ENCODE peak calls at places on chromosomes 1 and 21, in ten cellular contexts. P, T, Y, J, Q, O, E, V, I and L are unnamed samples.

GRCh38 chr1:36650200-36651065 is 167.7 kb upstream of the CSF3R start:
- DNase-seq in P (peak; percentile 29), T (peak; percentile 53), Y (peak; percentile 54), J (peak; percentile 78), Q (peak; percentile 83), O (peak; percentile 70), E (peak; percentile 69), V (peak; percentile 68), I (no peak), L (peak; percentile 36)

GRCh38 chr1:246203180-246203579 is 303.9 kb downstream of the SMYD3 start:
- DNase-seq in P (no peak), T (no peak), Y (no peak), J (no peak), Q (no peak), O (no peak), E (no peak), V (no peak), I (no peak), L (no peak)

GRCh38 chr1:35120458-35121133 is 41.4 kb downstream of the ZMYM1 start:
- DNase-seq in P (peak; percentile 20), T (no peak), Y (peak; percentile 17), J (no peak), Q (no peak), O (peak; percentile 73), E (no peak), V (no peak), I (no peak), L (peak; percentile 15)

GRCh38 chr1:77900687-77901293 is 12.4 kb downstream of the NEXN start:
- DNase-seq in P (no peak), T (no peak), Y (peak; percentile 77), J (no peak), Q (peak; percentile 19), O (peak; percentile 21), E (peak; percentile 63), V (peak; percentile 69), I (no peak), L (no peak)

GRCh38 chr1:62325076-62325475 is 5.8 kb upstream of the KANK4 start:
- DNase-seq in P (no peak), T (no peak), Y (no peak), J (no peak), Q (no peak), O (no peak), E (no peak), V (peak; percentile 44), I (no peak), L (no peak)

GRCh38 chr1:18539171-18539570 is 58.4 kb downstream of the KLHDC7A start:
- DNase-seq in P (no peak), T (peak; percentile 78), Y (no peak), J (no peak), Q (no peak), O (no peak), E (no peak), V (no peak), I (no peak), L (no peak)

GRCh38 chr1:204390731-204391466 is 20.7 kb downstream of the PPP1R15B start:
- DNase-seq in P (no peak), T (no peak), Y (no peak), J (no peak), Q (no peak), O (no peak), E (no peak), V (no peak), I (no peak), L (no peak)

GRCh38 chr1:214429951-214430742 is 121.3 kb downstream of the PTPN14 start:
- DNase-seq in P (no peak), T (no peak), Y (peak; percentile 57), J (no peak), Q (no peak), O (no peak), E (no peak), V (no peak), I (no peak), L (no peak)

GRCh38 chr1:210262167-210262896 is 29.7 kb downstream of the SERTAD4 start:
- DNase-seq in P (no peak), T (no peak), Y (peak; percentile 64), J (no peak), Q (no peak), O (no peak), E (no peak), V (peak; percentile 67), I (peak; percentile 69), L (peak; percentile 55)

GRCh38 chr1:147641695-147642592 is 28.4 kb downstream of the ACP6 start:
- DNase-seq in P (no peak), T (peak; percentile 55), Y (peak; percentile 73), J (peak; percentile 58), Q (peak; percentile 37), O (peak; percentile 58), E (peak; percentile 67), V (peak; percentile 78), I (no peak), L (no peak)

GRCh38 chr21:28867401-28867800 is 125.3 kb downstream of the LTN1 start:
- DNase-seq in P (no peak), T (no peak), Y (peak; percentile 44), J (no peak), Q (no peak), O (no peak), E (no peak), V (no peak), I (no peak), L (no peak)

GRCh38 chr1:156848461-156849150 is 10.3 kb downstream of the INSRR start:
- DNase-seq in P (no peak), T (peak; percentile 45), Y (no peak), J (no peak), Q (peak; percentile 59), O (no peak), E (peak; percentile 58), V (no peak), I (no peak), L (no peak)

GRCh38 chr1:181100015-181100905 is 11.8 kb downstream of the IER5 start:
- DNase-seq in P (no peak), T (no peak), Y (no peak), J (no peak), Q (no peak), O (no peak), E (peak; percentile 43), V (peak; percentile 74), I (no peak), L (no peak)

GRCh38 chr1:59755084-59755685 is 59.6 kb upstream of the HOOK1 start:
- DNase-seq in P (no peak), T (no peak), Y (no peak), J (no peak), Q (no peak), O (no peak), E (no peak), V (no peak), I (no peak), L (no peak)

GRCh38 chr1:59752556-59753412 is 62.0 kb upstream of the HOOK1 start:
- DNase-seq in P (no peak), T (no peak), Y (no peak), J (peak; percentile 25), Q (no peak), O (peak; percentile 28), E (no peak), V (no peak), I (no peak), L (no peak)

GRCh38 chr1:59750612-59751395 is 63.9 kb upstream of the HOOK1 start:
- DNase-seq in P (no peak), T (peak; percentile 30), Y (peak; percentile 92), J (no peak), Q (no peak), O (no peak), E (no peak), V (peak; percentile 80), I (no peak), L (no peak)

GRCh38 chr1:59748123-59748522 is 66.6 kb upstream of the HOOK1 start:
- DNase-seq in P (no peak), T (peak; percentile 4), Y (no peak), J (no peak), Q (no peak), O (no peak), E (no peak), V (no peak), I (no peak), L (no peak)

GRCh38 chr1:59751801-59752200 is 62.9 kb upstream of the HOOK1 start:
- DNase-seq in P (no peak), T (no peak), Y (no peak), J (no peak), Q (no peak), O (no peak), E (no peak), V (no peak), I (no peak), L (no peak)
- TF ChIP-seq CTCF in P (no peak), T (no peak), Y (no peak), J (no peak), Q (no peak), O (no peak), E (no peak), V (no peak), I (no peak), L (no peak)

GRCh38 chr1:82565146-82565545 is 764.4 kb downstream of the ADGRL2 start:
- DNase-seq in P (no peak), T (no peak), Y (peak; percentile 87), J (no peak), Q (no peak), O (no peak), E (peak; percentile 11), V (peak; percentile 48), I (no peak), L (no peak)
- TF ChIP-seq CTCF in P (no peak), T (no peak), Y (peak; percentile 44), J (no peak), Q (no peak), O (no peak), E (no peak), V (no peak), I (no peak), L (peak; percentile 30)

DNA sequence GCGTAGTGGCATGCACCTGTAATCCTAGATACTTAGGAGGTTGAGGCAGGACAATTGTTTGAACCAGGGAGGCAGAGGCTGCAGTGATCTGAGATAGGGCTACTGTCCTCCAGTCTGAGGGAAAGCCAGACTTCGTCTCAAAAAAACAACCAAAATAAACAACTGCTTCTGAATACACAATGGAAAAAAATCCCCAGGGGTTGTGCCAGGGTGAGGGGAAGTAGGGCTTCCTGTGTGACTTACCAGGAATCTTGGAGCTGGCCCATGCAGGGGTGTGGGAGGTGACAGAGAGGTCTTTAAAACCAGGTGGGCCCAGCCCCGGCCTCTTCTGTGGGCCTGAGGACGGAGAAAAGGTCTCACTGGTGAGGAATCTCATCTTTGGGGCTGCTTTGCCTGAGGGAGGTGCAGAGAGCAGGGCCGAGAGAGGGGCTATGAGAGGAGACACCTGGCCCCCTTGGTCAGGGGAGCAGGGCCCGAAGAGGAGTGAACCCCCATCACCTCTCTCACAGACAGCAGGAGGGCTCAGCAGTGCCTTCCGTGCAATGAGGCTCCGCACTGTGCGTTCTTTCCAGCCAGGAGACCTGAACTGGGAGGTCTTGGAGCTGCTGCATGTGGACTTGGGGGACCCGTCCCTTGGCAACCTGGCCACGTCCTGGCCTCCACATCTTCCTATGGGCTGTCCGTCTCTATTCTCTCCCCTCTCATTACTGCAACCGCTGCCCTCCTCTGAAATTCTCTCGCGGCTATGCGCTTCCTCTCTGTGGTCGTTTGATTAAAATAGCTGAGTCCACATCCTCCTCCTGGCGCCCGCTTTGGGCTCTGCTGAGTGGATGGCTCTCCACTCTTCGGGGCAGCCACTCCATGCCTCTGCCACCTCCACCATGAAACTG is 10.7 kb downstream of the PLA2G5 start:
- DNase-seq in P (peak; percentile 23), T (no peak), Y (no peak), J (no peak), Q (no peak), O (peak; percentile 55), E (no peak), V (peak; percentile 20), I (no peak), L (no peak)
- TF ChIP-seq CTCF in P (no peak), T (no peak), Y (no peak), J (no peak), Q (no peak), O (no peak), E (no peak), V (no peak), I (no peak), L (no peak)

GRCh38 chr1:183633676-183634343 is 1.8 kb downstream of the ARPC5 start:
- DNase-seq in P (no peak), T (no peak), Y (peak; percentile 93), J (no peak), Q (no peak), O (peak; percentile 37), E (peak; percentile 51), V (peak; percentile 74), I (no peak), L (no peak)
- TF ChIP-seq CTCF in P (no peak), T (peak; percentile 0), Y (peak; percentile 55), J (peak; percentile 71), Q (peak; percentile 38), O (peak; percentile 13), E (peak; percentile 53), V (peak; percentile 64), I (peak; percentile 61), L (peak; percentile 60)